ENCODE peak calls at places on chromosome 14, in ten cellular contexts. L, D, N, A, Z, T, R, Q, O and V are unnamed samples.
A peak's percentile ranks its signal among the peaks of the same experiment; 100 is the strongest.

GRCh38 chr14:67704484-67705089 is 2.9 kb downstream of the RDH12 start:
- DNase-seq in Z (no peak), R (no peak), T (peak; percentile 58), O (peak; percentile 19), N (peak; percentile 55), A (no peak), Q (peak; percentile 50), L (peak; percentile 70), D (no peak), V (no peak)

GRCh38 chr14:65167072-65167645 is 64.8 kb upstream of the MAX start:
- DNase-seq in N (no peak), L (peak; percentile 24), O (peak; percentile 15), Z (no peak), R (no peak), Q (no peak), T (peak; percentile 16), A (no peak), D (no peak), V (no peak)

GRCh38 chr14:65230287-65230728 is 128.0 kb upstream of the MAX start:
- DNase-seq in Z (no peak), R (peak; percentile 50), L (no peak), A (no peak), N (no peak), T (no peak), Q (no peak), D (no peak), O (no peak), V (no peak)

GRCh38 chr14:36820901-36821300 is 159.2 kb downstream of the PAX9 start:
- DNase-seq in Q (no peak), Z (no peak), T (no peak), N (no peak), A (no peak), O (no peak), D (no peak), R (no peak), L (peak; percentile 12), V (no peak)

GRCh38 chr14:68784298-68784910 is 8.5 kb downstream of the ZFP36L1 start:
- DNase-seq in Q (no peak), T (peak; percentile 39), O (no peak), R (no peak), N (peak; percentile 68), D (no peak), A (no peak), L (peak; percentile 36), Z (no peak), V (no peak)

GRCh38 chr14:72594099-72594901 is 299.6 kb downstream of the DPF3 start:
- DNase-seq in L (no peak), O (peak; percentile 19), Q (no peak), T (no peak), A (no peak), D (no peak), R (no peak), Z (peak; percentile 32), N (no peak), V (no peak)

GRCh38 chr14:104221071-104221625 is 82.8 kb downstream of the KIF26A start:
- DNase-seq in O (no peak), R (peak; percentile 10), L (no peak), N (no peak), A (no peak), Q (no peak), Z (no peak), D (peak; percentile 1), T (no peak), V (no peak)

GRCh38 chr14:60646202-60646886 is 2.9 kb downstream of the SIX1 start:
- DNase-seq in R (no peak), Z (no peak), N (no peak), T (no peak), L (no peak), D (no peak), O (no peak), Q (no peak), A (no peak), V (peak; percentile 79)

GRCh38 chr14:103699261-103699661 is 16.0 kb downstream of the XRCC3 start:
- DNase-seq in D (no peak), Z (no peak), R (no peak), Q (no peak), O (no peak), T (no peak), A (no peak), L (no peak), N (no peak), V (no peak)

GRCh38 chr14:67653651-67654280 is 20.7 kb downstream of the VTI1B start:
- DNase-seq in O (no peak), L (no peak), N (peak; percentile 8), Z (no peak), R (no peak), T (no peak), Q (no peak), A (no peak), D (no peak), V (no peak)

GRCh38 chr14:59769586-59769985 is 101.0 kb downstream of the RTN1 start:
- DNase-seq in Z (no peak), R (no peak), L (no peak), T (no peak), O (no peak), D (no peak), Q (no peak), N (no peak), A (no peak), V (no peak)

GRCh38 chr14:49879683-49880204 is 13.1 kb upstream of the ARF6 start:
- DNase-seq in Z (peak; percentile 41), L (peak; percentile 83), D (no peak), Q (no peak), T (peak; percentile 68), A (peak; percentile 36), O (peak; percentile 62), N (peak; percentile 71), R (no peak), V (peak; percentile 45)

GRCh38 chr14:106513302-106513701 is 986.9 kb downstream of the TMEM121 start:
- DNase-seq in T (no peak), D (no peak), L (no peak), N (no peak), A (no peak), O (no peak), R (no peak), Z (no peak), Q (no peak), V (no peak)

GRCh38 chr14:54322668-54323380 is 74.0 kb upstream of the CDKN3 start:
- DNase-seq in R (peak; percentile 63), Z (no peak), D (no peak), L (no peak), A (no peak), Q (no peak), N (no peak), O (no peak), T (no peak), V (no peak)

GRCh38 chr14:36315159-36315853 is 5.1 kb downstream of the MBIP start:
- DNase-seq in T (no peak), N (no peak), Z (no peak), O (peak; percentile 47), L (no peak), R (no peak), A (no peak), D (no peak), Q (no peak), V (no peak)

GRCh38 chr14:50380455-50380854 is 16.2 kb downstream of the CDKL1 start:
- DNase-seq in A (no peak), T (no peak), L (no peak), Q (no peak), Z (no peak), D (no peak), O (no peak), R (no peak), N (no peak), V (no peak)

GRCh38 chr14:39229222-39229543 is 4.5 kb upstream of the MIA2 start:
- DNase-seq in Q (peak; percentile 37), R (no peak), L (no peak), Z (peak; percentile 47), T (no peak), D (no peak), A (peak; percentile 18), N (no peak), O (peak; percentile 44), V (no peak)

GRCh38 chr14:62954165-62954564 is 91.1 kb downstream of the KCNH5 start:
- DNase-seq in O (no peak), R (no peak), A (no peak), N (no peak), Q (no peak), L (no peak), Z (no peak), T (no peak), D (no peak), V (no peak)

GRCh38 chr14:55771242-55772025 is 191.4 kb downstream of the KTN1 start:
- DNase-seq in N (no peak), A (no peak), O (no peak), T (no peak), L (no peak), D (no peak), Q (no peak), R (no peak), Z (no peak), V (no peak)

GRCh38 chr14:56796259-56796658 is 14.0 kb downstream of the OTX2 start:
- DNase-seq in T (no peak), Q (no peak), O (no peak), R (no peak), A (no peak), D (no peak), L (no peak), N (no peak), Z (no peak), V (no peak)

GRCh38 chr14:91140672-91141071 is 26.8 kb downstream of the DGLUCY start:
- DNase-seq in A (no peak), T (peak; percentile 27), Q (no peak), D (no peak), Z (no peak), O (no peak), L (peak; percentile 74), N (no peak), R (no peak), V (no peak)

GRCh38 chr14:103118019-103118662 is 5.1 kb upstream of the TNFAIP2 start:
- DNase-seq in R (peak; percentile 89), L (no peak), Q (no peak), A (no peak), D (no peak), Z (no peak), T (no peak), N (no peak), O (no peak), V (peak; percentile 72)

GRCh38 chr14:103483600-103483999 is 39.0 kb downstream of the CKB start:
- DNase-seq in O (no peak), Z (no peak), L (peak; percentile 97), A (no peak), T (peak; percentile 88), N (peak; percentile 76), Q (no peak), R (no peak), D (no peak), V (no peak)

GRCh38 chr14:76891436-76891835 is 65.2 kb downstream of the LRRC74A start:
- DNase-seq in T (no peak), A (no peak), L (no peak), N (no peak), D (no peak), Q (no peak), R (no peak), O (no peak), Z (no peak), V (no peak)

GRCh38 chr14:71438684-71439083 is 493.5 kb upstream of the RGS6 start:
- DNase-seq in Z (no peak), Q (no peak), D (no peak), R (no peak), N (peak; percentile 36), L (no peak), O (no peak), T (no peak), A (no peak), V (no peak)